ENCODE peak calls at places on chromosomes 4 and X, in six cellular contexts. M, Q, B, X, Z and E are unnamed samples.

GRCh38 chr4:163191999-163192398 is 25.3 kb upstream of the NAF1 start:
- DNase-seq in M (no peak), X (no peak), Q (no peak), B (no peak), Z (no peak), E (peak)

GRCh38 chr4:158018090-158018808 is 154.6 kb downstream of the GASK1B start:
- DNase-seq in M (no peak), B (no peak), Q (no peak), Z (no peak), X (no peak), E (no peak)

GRCh38 chrX:150570512-150570911 is 2.1 kb downstream of the MTM1 start:
- DNase-seq in B (no peak), X (no peak), Z (peak), M (no peak), Q (no peak), E (no peak)

GRCh38 chr4:48243897-48244296 is 25.7 kb downstream of the TEC start:
- DNase-seq in Q (no peak), Z (no peak), M (no peak), B (no peak), X (no peak), E (no peak)

GRCh38 chr4:145234086-145234694 is 53.8 kb upstream of the OTUD4 start:
- DNase-seq in Z (peak), Q (peak), X (peak), B (peak), M (peak), E (peak)

GRCh38 chr4:7806080-7806630 is 133.5 kb downstream of the AFAP1 start:
- DNase-seq in X (no peak), Q (no peak), Z (no peak), M (no peak), B (no peak), E (no peak)

GRCh38 chrX:139702658-139703057 is 5.3 kb downstream of the MCF2 start:
- DNase-seq in B (no peak), M (no peak), Q (no peak), Z (no peak), X (no peak), E (no peak)

GRCh38 chr4:149980125-149980682 is 98.0 kb upstream of the DCLK2 start:
- DNase-seq in Z (no peak), X (no peak), B (no peak), Q (no peak), M (no peak), E (no peak)

GRCh38 chr4:145298885-145299284 is 118.5 kb upstream of the OTUD4 start:
- DNase-seq in B (no peak), M (no peak), Z (peak), X (no peak), Q (no peak), E (no peak)

GRCh38 chr4:25500626-25501318 is 123.7 kb downstream of the ANAPC4 start:
- DNase-seq in B (no peak), X (no peak), M (no peak), Z (no peak), Q (no peak), E (no peak)

GRCh38 chr4:16384496-16384895 is 158.2 kb upstream of the TAPT1 start:
- DNase-seq in B (no peak), M (no peak), Q (no peak), Z (no peak), X (no peak), E (no peak)

GRCh38 chr4:16464651-16465050 is 238.4 kb upstream of the TAPT1 start:
- DNase-seq in Z (no peak), Q (no peak), M (no peak), B (no peak), X (no peak), E (no peak)

GRCh38 chr4:47486306-47486705 is 1.2 kb downstream of the ATP10D start:
- DNase-seq in Z (no peak), B (no peak), M (no peak), X (no peak), Q (no peak), E (no peak)

GRCh38 chrX:10158279-10158939 is 1.6 kb downstream of the CLCN4 start:
- DNase-seq in M (no peak), X (no peak), Z (no peak), Q (no peak), B (no peak), E (no peak)

GRCh38 chrX:12894074-12894691 is 12.2 kb upstream of the TLR8 start:
- DNase-seq in B (peak), X (no peak), Z (peak), Q (peak), M (peak), E (no peak)